ENCODE peak calls at places on chromosomes 1 and 21, in five cellular contexts. M is SK-N-SH, I is HCT116, B is HepG2, Z is GM12878. E is an unnamed sample.

GRCh38 chr1:34320081-34320480 is 143.4 kb downstream of the C1orf94 start:
- DNase-seq in M (peak), I (no peak), B (no peak), Z (no peak), E (peak)

GRCh38 chr1:156090138-156090821 is 8.0 kb upstream of the MEX3A start:
- DNase-seq in M (no peak), I (no peak), B (no peak), Z (no peak), E (no peak)

GRCh38 chr1:233229291-233229690 is 66.2 kb downstream of the PCNX2 start:
- DNase-seq in M (no peak), I (no peak), B (no peak), Z (no peak), E (no peak)

GRCh38 chr1:40092241-40092640 is 4.8 kb downstream of the PPT1 start:
- DNase-seq in M (no peak), I (no peak), B (no peak), Z (no peak), E (no peak)

GRCh38 chr21:35395728-35396127 is 346.6 kb upstream of the RUNX1 start:
- DNase-seq in M (no peak), I (no peak), B (no peak), Z (no peak), E (no peak)

GRCh38 chr1:204894031-204894430 is 23.4 kb downstream of the NFASC start:
- DNase-seq in M (no peak), I (no peak), B (no peak), Z (no peak), E (no peak)

GRCh38 chr1:14304381-14304865 is 294.1 kb upstream of the KAZN start:
- DNase-seq in M (no peak), I (no peak), B (no peak), Z (no peak), E (no peak)

GRCh38 chr1:1629430-1630190 is 2.4 kb upstream of the MMP23B start:
- DNase-seq in M (peak), I (no peak), B (no peak), Z (no peak), E (no peak)

GRCh38 chr1:8283058-8283884 is 34.6 kb upstream of the SLC45A1 start:
- DNase-seq in M (no peak), I (no peak), B (no peak), Z (peak), E (no peak)

GRCh38 chr1:8463144-8463927 is 145.4 kb downstream of the SLC45A1 start:
- DNase-seq in M (peak), I (no peak), B (peak), Z (no peak), E (no peak)

GRCh38 chr1:224727351-224727750 is 111.2 kb downstream of the CNIH3 start:
- DNase-seq in M (no peak), I (no peak), B (no peak), Z (no peak), E (no peak)

GRCh38 chr1:211326528-211327340 is at the start of gene TRAF5:
- DNase-seq in M (peak), I (no peak), B (no peak), Z (no peak), E (peak)

GRCh38 chr1:26283871-26284596 is 4.1 kb downstream of the SH3BGRL3 start:
- DNase-seq in M (no peak), I (no peak), B (no peak), Z (no peak), E (peak)

GRCh38 chr1:181086926-181087325 is 1.6 kb upstream of the IER5 start:
- DNase-seq in M (no peak), I (no peak), B (no peak), Z (no peak), E (no peak)
- TF ChIP-seq ZBTB33 in M (no peak), I (no peak), B (no peak), Z (no peak), E (no peak)

GRCh38 chr1:53468374-53468773 is 9.2 kb downstream of the DMRTB1 start:
- DNase-seq in M (no peak), I (no peak), B (no peak), Z (no peak), E (no peak)

GRCh38 chr1:53469373-53469772 is 10.2 kb downstream of the DMRTB1 start:
- DNase-seq in M (no peak), I (no peak), B (no peak), Z (no peak), E (no peak)

GRCh38 chr1:53470584-53470983 is 11.4 kb downstream of the DMRTB1 start:
- DNase-seq in M (no peak), I (no peak), B (no peak), Z (no peak), E (no peak)

GRCh38 chr1:53471000-53471399 is 11.8 kb downstream of the DMRTB1 start:
- DNase-seq in M (no peak), I (no peak), B (no peak), Z (no peak), E (no peak)

DNA sequence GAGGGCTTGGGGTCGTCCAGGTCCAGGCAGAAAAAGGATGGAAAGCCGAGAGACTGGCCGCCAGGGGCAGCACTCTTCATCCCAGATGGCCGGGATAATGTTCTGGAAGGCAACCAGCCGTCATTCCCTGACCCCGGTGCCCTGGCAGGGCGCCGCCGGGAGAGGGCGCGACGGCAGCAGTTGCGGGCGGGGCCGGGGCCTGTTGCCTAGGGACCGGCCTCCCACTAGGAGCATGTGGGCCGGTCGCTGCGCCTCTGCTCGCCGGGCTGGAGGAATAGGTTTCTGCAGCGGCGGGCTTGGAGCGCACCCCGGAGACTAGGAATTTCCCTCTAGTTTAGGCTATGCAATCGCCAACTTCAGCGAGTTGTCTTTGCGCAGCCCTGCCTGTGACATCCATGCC is 11.0 kb downstream of the DMRTB1 start:
- DNase-seq in M (no peak), I (peak), B (peak), Z (no peak), E (peak)
- TF ChIP-seq ZBTB33 in M (no peak), I (peak), B (no peak), Z (no peak), E (no peak)

DNA sequence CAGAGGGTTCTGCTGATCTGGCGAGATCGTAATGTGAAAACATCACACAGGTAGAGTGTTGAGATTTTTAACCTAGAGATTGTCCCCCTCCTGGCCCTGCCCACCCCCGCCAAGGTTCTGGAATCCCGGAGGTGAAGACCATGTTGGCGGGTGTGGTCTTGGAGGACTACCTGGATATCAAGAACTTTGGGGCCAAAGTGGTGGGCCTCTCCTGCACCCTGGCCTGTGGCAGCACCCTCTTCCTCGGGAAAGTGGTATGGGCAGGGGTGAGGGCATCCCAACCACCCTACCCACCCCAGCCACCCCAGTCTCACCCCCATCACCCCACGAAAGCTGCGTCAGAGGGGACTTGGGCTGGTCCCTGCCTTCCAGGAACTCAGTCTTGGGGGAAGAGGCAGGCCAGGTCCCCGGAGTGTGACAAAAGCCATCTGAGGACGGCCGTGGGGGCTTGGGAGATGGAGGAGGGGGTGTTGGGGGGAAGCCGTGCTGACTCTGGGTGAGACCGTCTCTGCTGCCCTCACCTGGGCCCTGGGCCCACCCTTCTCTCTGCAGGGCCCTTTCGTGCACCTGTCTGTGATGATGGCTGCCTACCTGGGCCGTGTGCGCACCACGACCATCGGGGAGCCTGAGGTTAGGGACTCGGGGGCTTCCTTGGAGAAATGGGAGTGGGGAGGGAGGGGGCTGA is 4.4 kb downstream of the CLCNKB start:
- DNase-seq in M (no peak), I (no peak), B (no peak), Z (no peak), E (no peak)
- TF ChIP-seq ZBTB33 in M (no peak), I (no peak), B (no peak), Z (no peak), E (no peak)

GRCh38 chr1:235238558-235238957 is 77.5 kb upstream of the RBM34 start:
- DNase-seq in M (no peak), I (no peak), B (no peak), Z (no peak), E (no peak)
- TF ChIP-seq ZBTB33 in M (no peak), I (no peak), B (no peak), Z (no peak), E (no peak)

GRCh38 chr1:226706664-226707063 is 32.4 kb downstream of the ITPKB start:
- DNase-seq in M (peak), I (no peak), B (no peak), Z (no peak), E (no peak)

GRCh38 chr1:226708342-226708780 is 30.7 kb downstream of the ITPKB start:
- DNase-seq in M (no peak), I (no peak), B (no peak), Z (no peak), E (no peak)

GRCh38 chr1:226710501-226710900 is 28.6 kb downstream of the ITPKB start:
- DNase-seq in M (no peak), I (no peak), B (no peak), Z (no peak), E (no peak)

GRCh38 chr1:226709942-226710341 is 29.1 kb downstream of the ITPKB start:
- DNase-seq in M (no peak), I (no peak), B (no peak), Z (no peak), E (no peak)

DNA sequence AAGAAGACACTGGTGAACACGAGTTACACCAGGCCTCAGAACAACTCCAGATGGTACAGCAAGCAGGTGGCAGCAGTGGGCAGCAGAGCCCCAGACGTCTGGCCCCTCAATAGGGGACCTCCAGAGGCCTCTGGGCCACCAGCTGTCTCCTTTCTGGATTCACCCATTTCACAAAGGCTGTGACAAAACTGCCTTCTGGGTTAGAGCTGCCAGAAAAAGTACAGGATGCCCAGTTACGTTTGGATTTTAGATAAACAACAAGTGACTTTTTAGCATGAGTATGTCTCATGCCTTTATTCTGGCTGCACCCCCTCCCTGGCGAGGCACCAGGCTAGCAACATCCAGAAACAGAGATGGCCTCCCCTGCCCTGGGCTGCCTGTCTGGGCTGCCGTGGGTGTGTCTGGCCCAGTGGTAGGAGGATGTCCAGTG is 30.1 kb downstream of the ITPKB start:
- DNase-seq in M (no peak), I (no peak), B (no peak), Z (no peak), E (no peak)
- TF ChIP-seq ZBTB33 in M (no peak), I (no peak), B (no peak), Z (no peak), E (no peak)

DNA sequence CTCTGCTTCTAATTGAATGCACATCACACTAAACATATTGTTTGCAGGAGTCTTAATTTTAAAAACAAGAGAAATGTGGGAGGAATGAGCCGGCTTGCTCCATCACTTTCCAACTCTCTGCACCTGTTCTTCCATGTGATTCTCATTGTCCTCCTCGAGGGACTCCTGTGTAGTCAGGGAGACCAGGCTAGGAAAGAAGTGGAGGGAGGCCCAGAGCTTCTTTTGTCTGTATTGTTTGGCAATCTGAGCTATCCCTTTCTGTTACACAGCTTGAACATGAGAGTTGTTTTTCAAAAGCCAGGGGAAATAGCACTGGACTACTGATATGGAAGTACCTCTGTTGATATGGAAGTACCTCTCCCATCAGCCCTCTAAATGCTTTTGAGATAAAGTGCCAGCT is 18.8 kb upstream of the LRRC8D start:
- DNase-seq in M (no peak), I (no peak), B (no peak), Z (no peak), E (no peak)
- TF ChIP-seq ZBTB33 in M (no peak), I (no peak), B (no peak), Z (no peak), E (no peak)

GRCh38 chr1:230544758-230545157 is 97.5 kb upstream of the COG2 start:
- DNase-seq in M (no peak), I (no peak), B (no peak), Z (no peak), E (no peak)
- TF ChIP-seq ZBTB33 in M (no peak), I (no peak), B (no peak), Z (no peak), E (no peak)

GRCh38 chr1:208100906-208101305 is 143.3 kb downstream of the PLXNA2 start:
- DNase-seq in M (no peak), I (no peak), B (no peak), Z (no peak), E (no peak)

GRCh38 chr1:208103821-208104513 is 140.2 kb downstream of the PLXNA2 start:
- DNase-seq in M (no peak), I (no peak), B (no peak), Z (no peak), E (no peak)

GRCh38 chr1:208105756-208106155 is 138.4 kb downstream of the PLXNA2 start:
- DNase-seq in M (no peak), I (no peak), B (no peak), Z (no peak), E (no peak)

GRCh38 chr1:208098758-208099157 is 145.4 kb downstream of the PLXNA2 start:
- DNase-seq in M (no peak), I (no peak), B (no peak), Z (no peak), E (no peak)

GRCh38 chr1:208101661-208102431 is 142.3 kb downstream of the PLXNA2 start:
- DNase-seq in M (no peak), I (no peak), B (peak), Z (no peak), E (no peak)
- TF ChIP-seq ZBTB33 in M (no peak), I (no peak), B (no peak), Z (no peak), E (no peak)

DNA sequence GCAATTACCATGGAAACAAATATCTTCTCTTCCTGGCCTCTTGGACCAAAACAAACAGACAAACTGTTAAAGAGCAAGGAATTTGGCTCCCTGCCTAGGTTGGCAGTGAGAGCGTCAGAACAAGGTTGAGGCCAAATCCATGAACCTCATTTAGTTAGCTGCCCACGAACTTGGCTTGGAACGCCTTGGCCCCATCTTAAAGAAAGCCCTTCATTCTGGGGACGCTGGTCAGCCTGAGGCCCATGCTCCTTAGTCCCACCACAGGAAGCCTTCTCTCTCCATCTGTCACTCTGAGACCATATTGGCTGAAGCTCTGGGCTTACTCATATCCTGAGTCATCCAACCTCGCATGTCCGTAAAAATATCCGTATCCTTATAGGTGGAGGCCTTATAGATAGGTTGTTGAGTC is 62.4 kb upstream of the DIRAS3 start:
- DNase-seq in M (no peak), I (peak), B (no peak), Z (no peak), E (no peak)
- TF ChIP-seq ZBTB33 in M (no peak), I (no peak), B (no peak), Z (no peak), E (no peak)